ENCODE peak calls at places on chromosome 6, in six cellular contexts. J is endodermal cell, S is H9, E is adrenal gland, O is GM06990, R is body of pancreas. X is an unnamed sample.

GRCh38 chr6:151059612-151060095 is 180.1 kb upstream of the AKAP12 start:
- DNase-seq in J (no peak), S (no peak), E (no peak), O (no peak), R (no peak), X (no peak)

GRCh38 chr6:89352329-89353117 is at the start of gene UBE2J1:
- DNase-seq in J (peak), S (peak), E (peak), O (peak), R (peak), X (peak)

GRCh38 chr6:21342496-21342895 is 251.1 kb upstream of the SOX4 start:
- DNase-seq in J (no peak), S (no peak), E (no peak), O (no peak), R (no peak), X (no peak)

GRCh38 chr6:11236351-11236750 is 3.9 kb upstream of the NEDD9 start:
- DNase-seq in J (no peak), S (no peak), E (no peak), O (peak), R (no peak), X (no peak)

GRCh38 chr6:152360016-152360415 is 277.1 kb downstream of the SYNE1 start:
- DNase-seq in J (no peak), S (no peak), E (no peak), O (no peak), R (no peak), X (no peak)

GRCh38 chr6:90049295-90049694 is 155.0 kb downstream of the GJA10 start:
- DNase-seq in J (no peak), S (no peak), E (no peak), O (no peak), R (no peak), X (no peak)

GRCh38 chr6:153424719-153425400 is 293.8 kb upstream of the RGS17 start:
- DNase-seq in J (no peak), S (no peak), E (no peak), O (no peak), R (no peak), X (no peak)

GRCh38 chr6:158667360-158667981 is 17.6 kb downstream of the SYTL3 start:
- DNase-seq in J (peak), S (no peak), E (no peak), O (no peak), R (no peak), X (no peak)

GRCh38 chr6:33336495-33336894 is 19.0 kb upstream of the ZBTB22 start:
- DNase-seq in J (no peak), S (no peak), E (no peak), O (no peak), R (no peak), X (no peak)

GRCh38 chr6:33329058-33329457 is 11.5 kb upstream of the ZBTB22 start:
- DNase-seq in J (no peak), S (no peak), E (no peak), O (no peak), R (no peak), X (no peak)

GRCh38 chr6:33335916-33336315 is 18.4 kb upstream of the ZBTB22 start:
- DNase-seq in J (no peak), S (no peak), E (no peak), O (no peak), R (no peak), X (no peak)

GRCh38 chr6:33330736-33331135 is 13.2 kb upstream of the ZBTB22 start:
- DNase-seq in J (no peak), S (no peak), E (no peak), O (no peak), R (no peak), X (no peak)
- TF ChIP-seq CTCF in J (no peak), S (no peak), E (no peak), O (no peak), R (no peak), X (no peak)

GRCh38 chr6:52576392-52577021 is 353 bp downstream of the TRAM2 start:
- DNase-seq in J (peak), S (peak), E (peak), O (peak), R (peak), X (peak)
- TF ChIP-seq CTCF in J (peak), S (peak), E (peak), O (peak), R (peak), X (peak)

GRCh38 chr6:30341249-30341648 is 3.7 kb upstream of the RPP21 start:
- DNase-seq in J (no peak), S (no peak), E (no peak), O (no peak), R (no peak), X (no peak)

GRCh38 chr6:30345852-30346251 is 896 bp downstream of the RPP21 start:
- DNase-seq in J (no peak), S (no peak), E (no peak), O (no peak), R (no peak), X (no peak)

GRCh38 chr6:30344191-30344867 is 627 bp upstream of the RPP21 start:
- DNase-seq in J (no peak), S (no peak), E (peak), O (no peak), R (no peak), X (no peak)

GRCh38 chr6:30341728-30342127 is 3.2 kb upstream of the RPP21 start:
- DNase-seq in J (no peak), S (no peak), E (no peak), O (no peak), R (no peak), X (no peak)

DNA sequence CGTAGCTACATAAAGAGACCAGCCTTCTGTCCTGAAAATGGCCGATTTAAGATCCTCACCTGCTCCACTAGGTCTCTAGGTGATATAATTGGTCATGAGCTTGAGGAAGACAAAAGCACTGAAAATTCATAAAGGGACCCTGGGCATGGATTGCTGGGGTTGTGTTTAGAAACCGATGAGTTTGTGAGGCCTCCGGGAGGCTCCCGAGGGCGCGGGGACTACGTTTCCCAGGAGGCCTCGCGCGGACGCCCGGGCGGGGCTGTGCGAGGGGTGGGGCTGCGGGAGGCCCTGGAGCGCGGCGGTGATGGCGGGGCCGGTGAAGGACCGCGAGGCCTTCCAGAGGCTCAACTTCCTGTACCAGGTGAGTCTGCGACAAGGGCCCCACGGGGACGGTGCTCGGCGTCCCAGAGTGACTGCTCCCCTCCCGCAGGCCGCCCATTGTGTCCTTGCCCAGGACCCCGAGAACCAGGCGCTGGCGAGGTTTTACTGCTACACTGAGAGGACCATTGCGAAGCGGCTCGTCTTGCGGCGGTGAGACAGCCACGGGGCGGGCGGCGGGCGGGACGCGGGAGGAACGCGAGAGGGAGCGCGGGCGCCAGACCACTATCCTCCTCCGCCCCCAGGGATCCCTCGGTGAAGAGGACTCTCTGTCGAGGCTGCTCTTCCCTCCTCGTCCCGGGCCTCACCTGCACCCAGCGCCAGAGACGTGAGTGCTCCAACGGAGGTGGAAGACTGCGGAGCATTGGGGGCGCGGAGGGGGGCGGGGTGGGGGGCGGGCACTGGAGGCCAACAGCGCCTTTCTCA is at the start of gene RPP21:
- DNase-seq in J (peak), S (peak), E (peak), O (peak), R (peak), X (peak)
- TF ChIP-seq CTCF in J (no peak), S (no peak), E (no peak), O (no peak), R (no peak), X (no peak)

GRCh38 chr6:118965354-118965753 is 30.4 kb upstream of the MCM9 start:
- DNase-seq in J (no peak), S (no peak), E (no peak), O (no peak), R (peak), X (no peak)
- TF ChIP-seq CTCF in J (no peak), S (no peak), E (no peak), O (no peak), R (no peak), X (no peak)

GRCh38 chr6:106092279-106092678 is 6.1 kb downstream of the PRDM1 start:
- DNase-seq in J (no peak), S (no peak), E (no peak), O (no peak), R (no peak), X (no peak)

GRCh38 chr6:106085687-106085983 is 501 bp upstream of the PRDM1 start:
- DNase-seq in J (no peak), S (no peak), E (no peak), O (no peak), R (no peak), X (no peak)

GRCh38 chr6:106087548-106088325 is 1.6 kb downstream of the PRDM1 start:
- DNase-seq in J (peak), S (no peak), E (peak), O (no peak), R (no peak), X (no peak)

GRCh38 chr6:106085984-106086832 is at the start of gene PRDM1:
- DNase-seq in J (peak), S (peak), E (peak), O (peak), R (peak), X (peak)

GRCh38 chr6:106089981-106090380 is 3.8 kb downstream of the PRDM1 start:
- DNase-seq in J (no peak), S (no peak), E (no peak), O (no peak), R (no peak), X (no peak)
- TF ChIP-seq CTCF in J (no peak), S (peak), E (no peak), O (peak), R (no peak), X (no peak)

GRCh38 chr6:136550330-136551071 is at the start of gene MAP7:
- DNase-seq in J (peak), S (peak), E (peak), O (peak), R (peak), X (peak)

GRCh38 chr6:136552054-136552453 is 1.8 kb upstream of the MAP7 start:
- DNase-seq in J (no peak), S (no peak), E (no peak), O (no peak), R (no peak), X (no peak)

GRCh38 chr6:136550045-136550329 is 235 bp downstream of the MAP7 start:
- DNase-seq in J (no peak), S (no peak), E (no peak), O (no peak), R (no peak), X (peak)

GRCh38 chr6:136549359-136550044 is 720 bp downstream of the MAP7 start:
- DNase-seq in J (peak), S (peak), E (peak), O (peak), R (peak), X (peak)

GRCh38 chr6:136551103-136551502 is 881 bp upstream of the MAP7 start:
- DNase-seq in J (no peak), S (no peak), E (no peak), O (no peak), R (peak), X (no peak)
- TF ChIP-seq CTCF in J (no peak), S (no peak), E (no peak), O (no peak), R (no peak), X (no peak)

DNA sequence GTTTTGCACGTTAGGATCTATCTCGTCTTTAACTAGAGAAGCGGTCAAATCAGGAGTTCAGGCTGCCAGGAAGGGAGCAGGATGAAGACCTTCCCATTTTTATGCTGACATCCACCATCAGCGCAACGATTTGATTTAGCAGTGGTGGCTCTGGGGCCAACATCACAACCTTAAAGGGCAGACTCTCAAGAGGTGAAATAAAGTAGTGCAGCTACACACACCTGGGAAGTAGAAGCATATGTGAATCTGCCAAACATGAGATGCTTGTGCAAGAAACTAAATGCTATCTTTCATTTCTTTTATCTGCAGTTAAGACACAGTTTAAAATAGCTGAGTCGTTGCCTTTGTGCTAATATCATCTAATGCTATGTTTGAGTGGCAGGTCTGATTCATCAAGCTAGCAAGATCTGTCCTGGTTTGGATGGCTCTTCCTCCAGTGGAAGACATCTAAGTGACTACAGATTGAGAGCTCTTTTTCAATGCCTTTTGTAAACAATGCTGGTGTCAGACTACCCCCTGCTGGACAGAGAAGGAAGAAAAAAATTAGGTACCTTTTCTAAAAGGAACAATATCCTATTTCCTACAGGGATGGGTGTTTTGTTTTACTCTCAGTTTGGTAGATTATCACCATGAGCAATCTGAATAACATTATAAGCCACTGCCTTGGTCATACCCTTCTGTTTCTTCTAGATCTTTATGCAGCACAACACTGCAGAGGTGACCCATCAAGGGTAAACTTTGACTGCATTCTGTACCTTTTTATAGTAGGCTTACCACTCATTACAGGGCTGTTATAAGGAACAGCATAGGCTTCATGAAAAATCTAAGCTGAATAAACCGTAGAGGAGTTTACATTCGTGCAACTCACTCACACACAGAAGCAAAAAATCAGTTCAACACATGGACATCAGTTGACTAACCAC is 171.6 kb upstream of the FBXL4 start:
- DNase-seq in J (peak), S (peak), E (peak), O (peak), R (no peak), X (no peak)
- TF ChIP-seq CTCF in J (peak), S (peak), E (peak), O (peak), R (peak), X (peak)

GRCh38 chr6:93123585-93123984 is 295.8 kb downstream of the EPHA7 start:
- DNase-seq in J (no peak), S (no peak), E (no peak), O (no peak), R (no peak), X (no peak)

GRCh38 chr6:93124226-93124625 is 295.1 kb downstream of the EPHA7 start:
- DNase-seq in J (no peak), S (no peak), E (no peak), O (no peak), R (no peak), X (no peak)

DNA sequence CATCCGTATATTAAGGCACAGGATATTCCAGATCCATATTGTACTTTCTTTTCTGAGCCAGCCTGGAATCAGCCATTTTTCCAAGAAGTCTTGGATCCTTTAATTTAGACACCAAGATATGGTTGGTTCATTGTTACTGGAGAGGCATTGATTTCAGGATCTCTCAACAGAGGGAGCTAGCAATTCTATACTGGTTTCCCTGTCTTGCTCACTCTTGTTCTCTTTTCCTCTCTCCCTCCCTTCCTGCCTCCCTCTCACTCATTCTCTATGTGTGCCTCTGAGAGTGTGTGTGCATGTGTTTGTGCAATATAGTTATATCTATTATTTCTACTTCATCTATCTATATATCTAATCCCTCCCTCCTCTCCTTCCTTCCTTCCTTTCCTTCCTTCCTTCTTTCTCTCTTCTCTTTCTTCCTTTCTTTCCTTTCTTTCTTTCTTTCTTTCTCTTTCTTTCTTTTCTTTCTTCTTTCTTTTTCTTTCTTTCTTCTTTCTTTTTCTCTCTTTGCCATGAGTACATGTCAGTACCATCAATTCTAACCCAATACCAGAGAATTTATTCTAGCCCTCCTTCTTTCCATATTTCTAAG is 299.1 kb downstream of the EPHA7 start:
- DNase-seq in J (no peak), S (no peak), E (no peak), O (no peak), R (no peak), X (no peak)
- TF ChIP-seq CTCF in J (peak), S (peak), E (no peak), O (no peak), R (no peak), X (no peak)